ENCODE peak calls at places on chromosomes 5 and 9, in five cellular contexts. O is K562, L is A549, A is GM12878, W is SK-N-SH. Z is an unnamed sample.
A peak's percentile ranks its signal among the peaks of the same experiment; 100 is the strongest.

GRCh38 chr5:56412601-56413379 is 179.7 kb upstream of the ANKRD55 start:
- DNase-seq in A (peak; percentile 80), O (no peak), W (no peak), L (no peak), Z (no peak)

GRCh38 chr9:134663753-134664415 is 22.3 kb downstream of the COL5A1 start:
- DNase-seq in A (no peak), O (no peak), W (no peak), L (no peak), Z (no peak)

GRCh38 chr9:69768716-69769115 is 8.9 kb upstream of the PTAR1 start:
- DNase-seq in O (no peak), A (no peak), L (no peak), W (no peak), Z (peak; percentile 34)

GRCh38 chr5:88734191-88734640 is 148.8 kb downstream of the MEF2C start:
- DNase-seq in L (no peak), W (peak; percentile 14), A (peak; percentile 96), O (peak; percentile 84), Z (no peak)

GRCh38 chr5:93831449-93831848 is 90.0 kb upstream of the POU5F2 start:
- DNase-seq in O (no peak), L (peak; percentile 20), A (no peak), W (no peak), Z (peak; percentile 94)

GRCh38 chr5:176851871-176852270 is 41.5 kb downstream of the UNC5A start:
- DNase-seq in L (no peak), W (no peak), A (no peak), O (no peak), Z (no peak)

GRCh38 chr9:128908372-128908771 is 12.4 kb upstream of the PHYHD1 start:
- DNase-seq in A (no peak), W (no peak), L (no peak), O (no peak), Z (no peak)

GRCh38 chr5:169945831-169946261 is 34.4 kb downstream of the INSYN2B start:
- DNase-seq in W (peak; percentile 26), A (no peak), L (no peak), O (no peak), Z (peak; percentile 95)

GRCh38 chr5:179317411-179318192 is 27.7 kb downstream of the ADAMTS2 start:
- DNase-seq in O (no peak), L (no peak), A (no peak), W (no peak), Z (no peak)

DNA sequence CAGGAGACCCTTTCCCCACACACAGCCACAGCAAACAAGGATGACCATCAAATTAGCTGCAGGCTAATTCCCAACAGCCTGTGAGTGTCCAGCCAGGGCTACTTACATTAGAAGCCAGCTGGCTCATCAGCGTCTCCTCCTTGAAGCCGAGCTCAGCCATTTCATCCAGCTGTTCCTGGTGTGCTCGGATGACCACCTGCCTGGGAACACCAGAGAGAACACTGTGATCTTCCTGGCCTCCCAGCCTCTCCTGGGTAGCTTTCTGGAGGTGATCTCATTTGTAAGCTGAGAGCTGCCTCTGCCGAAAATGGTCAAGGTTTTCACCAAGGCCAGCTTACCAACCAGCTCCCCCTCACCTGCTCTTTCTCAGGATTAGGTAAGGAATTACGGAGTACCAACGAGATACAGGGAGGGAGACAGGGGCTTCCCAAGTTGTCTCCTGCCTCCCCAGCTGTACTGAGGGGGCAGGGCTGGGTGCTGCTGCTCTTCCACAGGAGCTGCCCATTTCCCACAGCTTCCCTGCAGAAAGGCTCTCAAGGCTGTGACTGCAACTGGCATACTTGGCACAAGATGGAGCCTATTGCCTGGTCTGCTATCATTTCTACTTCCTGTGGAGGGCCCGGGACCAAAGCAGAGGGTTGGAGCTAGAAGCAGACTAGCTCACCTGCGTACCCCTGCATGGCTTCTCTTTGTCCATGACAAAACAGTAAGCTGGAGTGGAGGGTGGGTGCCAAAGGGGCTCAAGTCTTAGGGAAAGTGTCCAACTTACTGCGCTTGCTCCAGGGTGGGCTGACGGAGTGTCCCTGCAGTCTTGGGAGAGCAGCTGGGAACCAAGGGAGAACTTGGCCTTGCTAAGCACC is 73.9 kb downstream of the KIF24 start:
- DNase-seq in A (no peak), O (no peak), L (no peak), W (no peak), Z (peak; percentile 39)
- TF ChIP-seq RCOR1 in A (no peak), O (no peak), L (no peak), W (no peak), Z (no peak)

GRCh38 chr5:119275146-119275872 is 80.5 kb upstream of the TNFAIP8 start:
- DNase-seq in W (no peak), O (no peak), L (no peak), A (no peak), Z (peak; percentile 61)
- H3K4me2 ChIP-seq in W (peak overlapping the region; percentile 51), O (no peak overlapping the region), L (peak overlapping the region; percentile 59), A (peak overlapping the region; percentile 92), Z (no peak overlapping the region)

GRCh38 chr5:134749415-134749814 is 9.2 kb upstream of the DDX46 start:
- DNase-seq in L (no peak), A (no peak), W (no peak), O (no peak), Z (no peak)
- TF ChIP-seq RCOR1 in L (no peak), A (no peak), W (no peak), O (no peak), Z (no peak)

GRCh38 chr5:171668097-171668412 is 117.6 kb upstream of the SMIM23 start:
- DNase-seq in A (no peak), L (no peak), W (no peak), O (no peak), Z (no peak)
- H3K4me2 ChIP-seq in A (no peak overlapping the region), L (no peak overlapping the region), W (no peak overlapping the region), O (no peak overlapping the region), Z (no peak overlapping the region)

GRCh38 chr9:98873535-98874432 is 66.3 kb downstream of the GALNT12 start:
- DNase-seq in W (no peak), A (no peak), O (no peak), L (no peak), Z (no peak)
- TF ChIP-seq RCOR1 in W (no peak), A (no peak), O (no peak), L (no peak), Z (no peak)

GRCh38 chr5:141951341-141951781 is 6.6 kb downstream of the PCDH12 start:
- DNase-seq in A (no peak), L (peak; percentile 51), W (peak; percentile 63), O (peak; percentile 43), Z (no peak)

GRCh38 chr5:141947366-141947765 is 10.6 kb downstream of the PCDH12 start:
- DNase-seq in A (no peak), L (no peak), O (no peak), W (no peak), Z (no peak)

GRCh38 chr5:141948812-141949211 is 9.2 kb downstream of the PCDH12 start:
- DNase-seq in O (no peak), L (no peak), A (no peak), W (no peak), Z (no peak)

GRCh38 chr5:141952030-141952429 is 6.0 kb downstream of the PCDH12 start:
- DNase-seq in A (no peak), L (no peak), O (no peak), W (no peak), Z (no peak)

DNA sequence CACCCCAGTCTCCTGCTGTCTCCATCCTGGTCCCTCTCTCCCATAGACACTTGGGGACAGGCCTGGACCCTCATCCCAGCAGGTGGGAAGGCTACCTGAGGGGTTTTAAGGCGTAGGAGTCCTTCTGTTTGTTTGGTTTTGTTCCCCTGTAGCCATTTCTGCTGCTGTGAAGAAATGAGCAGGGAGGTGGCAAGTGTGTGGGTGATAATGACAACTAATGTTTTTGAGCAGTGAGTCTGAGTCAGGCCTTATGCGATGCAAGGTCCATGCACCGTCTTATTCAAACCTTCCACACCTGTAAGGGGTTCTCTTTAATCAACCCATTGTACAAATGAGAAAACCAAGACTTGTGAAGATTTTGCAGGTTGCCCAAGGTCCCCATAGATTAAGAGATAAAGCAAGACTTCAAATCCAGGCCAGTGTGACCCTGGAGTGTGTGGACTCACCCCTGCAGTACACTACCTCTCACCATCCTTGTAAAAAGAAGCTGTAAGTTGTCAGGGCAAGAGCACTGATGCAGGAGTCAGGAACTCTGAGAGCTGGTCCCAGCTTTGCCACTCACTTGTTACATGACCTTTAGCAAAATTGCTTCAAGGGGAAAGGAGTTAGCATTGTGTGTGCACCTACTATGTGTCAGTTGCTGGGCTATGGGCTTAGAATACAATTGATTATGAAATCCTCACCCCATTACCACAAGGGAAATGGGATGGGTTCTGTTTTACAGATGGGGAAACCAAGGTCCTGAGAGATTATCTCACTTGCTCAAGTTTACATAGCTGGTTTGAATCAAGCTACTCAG is 7.6 kb downstream of the PCDH12 start:
- DNase-seq in L (no peak), W (no peak), O (no peak), A (no peak), Z (no peak)
- H3K4me2 ChIP-seq in L (no peak overlapping the region), W (no peak overlapping the region), O (no peak overlapping the region), A (no peak overlapping the region), Z (no peak overlapping the region)